ENCODE peak calls at places on chromosomes 4 and X, in six cellular contexts. Q is cardiac muscle cell, J is upper lobe of right lung, M is coronary artery, X is fibroblast of the aortic adventitia, S is heart left ventricle. O is an unnamed sample.

GRCh38 chr4:154569028-154569427 is 6.2 kb downstream of the FGB start:
- DNase-seq in S (no peak), Q (no peak), X (no peak), J (no peak), M (no peak), O (no peak)

GRCh38 chr4:113540859-113541258 is 220.7 kb downstream of the CAMK2D start:
- DNase-seq in S (peak; percentile 40), X (peak; percentile 61), Q (peak; percentile 60), J (no peak), M (no peak), O (no peak)

GRCh38 chr4:93710847-93711430 is 117.6 kb upstream of the ATOH1 start:
- DNase-seq in M (no peak), Q (no peak), X (no peak), J (peak; percentile 64), S (no peak), O (no peak)

GRCh38 chr4:7313361-7313811 is 121.0 kb downstream of the SORCS2 start:
- DNase-seq in J (no peak), Q (peak; percentile 46), M (no peak), S (no peak), X (no peak), O (no peak)

GRCh38 chr4:19259920-19260319 is 991.8 kb upstream of the SLIT2 start:
- DNase-seq in S (no peak), M (no peak), J (no peak), X (no peak), Q (no peak), O (no peak)

GRCh38 chrX:46803140-46803539 is 33.7 kb upstream of the RP2 start:
- DNase-seq in J (no peak), M (no peak), X (peak; percentile 5), Q (no peak), S (no peak), O (no peak)

GRCh38 chr4:111434581-111434980 is 710.7 kb upstream of the FAM241A start:
- DNase-seq in S (no peak), X (peak; percentile 8), J (no peak), M (no peak), Q (no peak), O (no peak)

GRCh38 chr4:87012265-87012953 is 77.6 kb downstream of the AFF1 start:
- DNase-seq in Q (no peak), X (peak; percentile 42), S (no peak), J (no peak), M (no peak), O (no peak)

GRCh38 chr4:104128850-104129213 is 365.9 kb downstream of the CXXC4 start:
- DNase-seq in X (no peak), S (no peak), M (no peak), J (no peak), Q (no peak), O (no peak)

GRCh38 chr4:26420438-26420837 is 69.8 kb downstream of the CCKAR start:
- DNase-seq in X (peak; percentile 17), Q (no peak), M (no peak), S (no peak), J (no peak), O (no peak)

GRCh38 chr4:38983756-38984647 is 48.2 kb downstream of the TMEM156 start:
- DNase-seq in J (no peak), X (peak; percentile 32), S (no peak), M (no peak), Q (peak; percentile 30), O (no peak)

GRCh38 chrX:133726211-133726630 is 259.2 kb downstream of the GPC3 start:
- DNase-seq in J (no peak), M (no peak), X (peak; percentile 20), S (no peak), Q (peak; percentile 51), O (no peak)

GRCh38 chr4:54587516-54587915 is 70.2 kb upstream of the KIT start:
- DNase-seq in S (no peak), X (no peak), M (no peak), Q (no peak), J (no peak), O (no peak)

GRCh38 chr4:33160126-33160525 is 2440.0 kb downstream of the PCDH7 start:
- DNase-seq in J (no peak), Q (peak; percentile 81), M (no peak), S (no peak), X (peak; percentile 59), O (no peak)
- TF ChIP-seq CTCF in J (peak; percentile 27), Q (peak; percentile 72), M (no peak), S (no peak), X (peak; percentile 57), O (no peak)

DNA sequence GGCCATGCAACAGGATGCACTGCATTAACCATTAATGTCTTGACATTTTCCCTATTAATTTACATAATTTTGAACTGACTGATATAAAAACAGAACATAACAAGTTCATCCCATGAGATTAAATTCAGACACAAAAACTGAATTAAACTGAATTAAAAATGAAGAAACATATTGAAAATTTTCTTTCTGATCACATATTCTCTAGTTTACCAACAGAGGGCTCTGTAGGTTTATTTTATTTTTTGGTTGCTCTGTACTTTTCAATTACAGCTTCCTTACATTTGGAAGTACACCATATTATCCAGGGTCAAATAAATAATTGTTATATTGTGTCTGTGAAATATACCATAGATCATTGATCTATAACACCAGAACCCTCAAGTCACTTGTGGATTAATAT is 27.3 kb upstream of the CT83 start:
- DNase-seq in M (no peak), Q (peak; percentile 5), S (no peak), X (peak; percentile 1), J (no peak), O (no peak)
- TF ChIP-seq CTCF in M (no peak), Q (peak; percentile 18), S (peak; percentile 13), X (peak; percentile 22), J (peak; percentile 22), O (no peak)

DNA sequence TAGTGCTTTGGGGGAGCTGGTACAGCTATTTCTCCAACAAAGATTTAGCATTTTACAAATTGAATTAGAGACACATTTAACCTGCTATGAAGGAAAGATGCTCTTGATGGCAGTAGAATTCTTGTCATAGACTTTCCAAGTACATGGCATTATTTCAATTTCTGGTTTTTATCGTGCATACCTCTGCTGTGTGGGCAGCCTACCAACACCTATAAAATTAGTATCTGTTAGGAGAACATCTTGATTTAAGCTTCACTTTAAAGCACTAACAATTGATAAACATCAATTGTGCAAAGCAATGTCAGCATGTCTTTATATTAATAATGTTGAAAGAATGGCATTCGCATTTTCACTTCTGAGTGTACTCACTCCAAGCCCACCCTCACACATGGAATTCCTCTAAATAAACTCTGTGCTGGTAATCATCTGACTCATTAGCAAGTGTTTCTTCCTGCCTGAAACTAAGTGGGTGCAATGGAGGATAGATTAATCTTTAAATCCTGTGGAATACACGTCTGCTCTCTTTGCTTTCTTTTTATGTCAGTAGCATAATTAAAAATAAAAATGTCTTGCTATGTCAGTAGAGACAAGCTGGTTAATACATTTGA is 279.8 kb upstream of the MAGEB18 start:
- DNase-seq in Q (peak; percentile 41), X (peak; percentile 42), M (no peak), J (no peak), S (no peak), O (no peak)
- TF ChIP-seq CTCF in Q (peak; percentile 18), X (no peak), M (no peak), J (no peak), S (no peak), O (no peak)

GRCh38 chr4:83043801-83044407 is 8.9 kb downstream of the COPS4 start:
- DNase-seq in J (no peak), S (no peak), Q (peak; percentile 33), X (peak; percentile 86), M (no peak), O (no peak)

GRCh38 chr4:83036991-83037390 is 2.0 kb downstream of the COPS4 start:
- DNase-seq in J (no peak), S (no peak), X (no peak), M (no peak), Q (no peak), O (no peak)

GRCh38 chr4:83034630-83035494 is at the start of gene COPS4:
- DNase-seq in Q (peak; percentile 100), M (peak; percentile 98), S (peak; percentile 98), X (peak; percentile 100), J (peak; percentile 96), O (peak; percentile 91)

DNA sequence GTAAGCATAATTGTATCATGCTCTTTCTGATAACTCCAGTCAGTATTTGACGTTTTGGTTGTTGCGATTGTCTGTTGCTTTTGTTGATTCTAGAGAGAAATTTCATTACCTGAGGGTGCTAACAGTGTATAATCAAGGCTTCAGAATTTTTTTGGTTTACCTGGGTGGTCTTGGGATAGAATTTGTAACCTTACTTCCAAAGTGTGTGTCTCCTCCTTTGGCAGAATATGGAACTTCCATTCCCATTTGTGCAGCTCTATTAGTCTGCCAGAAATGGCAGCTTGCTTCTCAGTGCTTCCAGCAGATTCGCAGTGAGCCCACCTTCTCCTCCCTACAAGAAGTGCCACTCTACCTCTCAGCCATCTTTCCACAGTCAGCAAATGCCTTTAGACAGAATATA is 5.3 kb downstream of the COPS4 start:
- DNase-seq in M (no peak), X (no peak), Q (no peak), J (no peak), S (no peak), O (no peak)
- TF ChIP-seq CTCF in M (no peak), X (peak; percentile 16), Q (no peak), J (no peak), S (no peak), O (no peak)

DNA sequence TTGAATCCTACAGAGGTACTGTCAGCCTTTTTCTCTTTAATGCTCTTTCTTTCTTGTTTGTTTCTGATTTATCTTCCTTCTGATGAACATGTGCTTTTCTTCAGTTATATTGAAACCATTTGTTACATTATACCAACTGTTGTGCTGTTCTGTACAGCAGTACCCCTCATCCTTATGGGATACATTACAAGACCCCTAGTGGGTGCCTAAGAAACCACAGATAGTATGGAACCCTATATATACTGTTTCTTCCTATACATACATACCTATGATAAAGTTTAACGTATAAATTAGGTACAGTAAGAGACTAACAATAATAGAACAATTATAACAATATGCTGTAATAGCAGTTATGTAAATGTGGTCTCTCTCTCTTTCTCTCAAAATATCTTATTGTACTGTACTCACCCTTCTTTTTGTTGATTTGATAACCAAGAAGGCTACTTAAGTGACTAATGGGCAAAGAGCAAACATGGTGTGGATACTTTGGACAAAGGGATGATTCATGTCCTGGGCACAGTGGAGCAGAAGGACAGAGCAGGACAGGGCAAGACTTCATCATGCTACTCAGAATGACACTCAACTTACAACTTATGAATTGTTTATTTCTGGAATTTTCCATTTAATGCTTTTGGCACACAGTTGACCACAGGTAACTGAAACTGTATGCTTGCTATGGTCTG is 10.7 kb upstream of the YIPF7 start:
- DNase-seq in M (no peak), J (no peak), S (no peak), X (no peak), Q (no peak), O (no peak)
- TF ChIP-seq CTCF in M (no peak), J (no peak), S (no peak), X (no peak), Q (no peak), O (no peak)

GRCh38 chr4:169530048-169530447 is 82.3 kb downstream of the NEK1 start:
- DNase-seq in M (no peak), J (no peak), Q (no peak), X (no peak), S (no peak), O (no peak)
- TF ChIP-seq CTCF in M (no peak), J (no peak), Q (no peak), X (no peak), S (no peak), O (no peak)